ENCODE peak calls at places on chromosome 11, in four cellular contexts. S is suprapubic skin, K is sigmoid colon, H is GM12891. B is an unnamed sample.
A peak's percentile ranks its signal among the peaks of the same experiment; 100 is the strongest.

GRCh38 chr11:119168471-119169271 is at the start of gene NLRX1:
- DNase-seq in S (peak; percentile 92), K (peak; percentile 93), H (peak; percentile 97), B (peak; percentile 94)

GRCh38 chr11:112837162-112837826 is 123.9 kb upstream of the NCAM1 start:
- DNase-seq in S (no peak), K (no peak), H (no peak), B (peak; percentile 6)

GRCh38 chr11:84899134-84899533 is 728.0 kb downstream of the DLG2 start:
- DNase-seq in S (no peak), K (no peak), H (no peak), B (no peak)

GRCh38 chr11:64789331-64790204 is 11.2 kb upstream of the SF1 start:
- DNase-seq in S (no peak), K (peak; percentile 64), H (no peak), B (peak; percentile 39)

GRCh38 chr11:1195690-1196515 is 27.0 kb upstream of the MUC5B start:
- DNase-seq in S (peak; percentile 70), K (peak; percentile 58), H (no peak), B (peak; percentile 81)

GRCh38 chr11:125314264-125315087 is 149.9 kb downstream of the PKNOX2 start:
- DNase-seq in S (no peak), K (no peak), H (no peak), B (no peak)

GRCh38 chr11:71323876-71324526 is 71.6 kb upstream of the SHANK2 start:
- DNase-seq in S (peak; percentile 67), K (peak; percentile 42), H (no peak), B (no peak)

GRCh38 chr11:61783717-61784505 is 8.5 kb downstream of the TMEM258 start:
- DNase-seq in S (no peak), K (no peak), H (no peak), B (peak; percentile 55)

GRCh38 chr11:122756417-122756816 is 81.9 kb upstream of the CRTAM start:
- DNase-seq in S (no peak), K (peak; percentile 69), H (peak; percentile 62), B (peak; percentile 74)

GRCh38 chr11:122976734-122977454 is 4.7 kb downstream of the BSX start:
- DNase-seq in S (no peak), K (no peak), H (no peak), B (no peak)

GRCh38 chr11:24734742-24735141 is 237.9 kb downstream of the LUZP2 start:
- DNase-seq in S (no peak), K (no peak), H (no peak), B (no peak)

GRCh38 chr11:115892016-115892415 is 387.8 kb upstream of the CADM1 start:
- DNase-seq in S (no peak), K (no peak), H (no peak), B (no peak)

GRCh38 chr11:122100222-122101080 is 15.6 kb downstream of the BLID start:
- DNase-seq in S (peak; percentile 82), K (peak; percentile 88), H (no peak), B (peak; percentile 51)

GRCh38 chr11:44784438-44784760 is 57.6 kb downstream of the TSPAN18 start:
- DNase-seq in S (no peak), K (peak; percentile 35), H (no peak), B (no peak)

GRCh38 chr11:114953039-114953438 is 274.7 kb downstream of the NXPE2 start:
- DNase-seq in S (no peak), K (no peak), H (no peak), B (no peak)

GRCh38 chr11:27423125-27423524 is 49.5 kb downstream of the LGR4 start:
- DNase-seq in S (peak; percentile 83), K (peak; percentile 75), H (no peak), B (no peak)

GRCh38 chr11:68380786-68381622 is 68.6 kb downstream of the LRP5 start:
- DNase-seq in S (no peak), K (peak; percentile 81), H (no peak), B (peak; percentile 75)

GRCh38 chr11:6219359-6219758 is 14.0 kb downstream of the C11orf42 start:
- DNase-seq in S (no peak), K (no peak), H (no peak), B (no peak)

GRCh38 chr11:111982019-111982464 is 43.2 kb upstream of the DLAT start:
- DNase-seq in S (no peak), K (no peak), H (peak; percentile 51), B (peak; percentile 86)

GRCh38 chr11:61297741-61298140 is 2.6 kb upstream of the VWCE start:
- DNase-seq in S (no peak), K (peak; percentile 78), H (no peak), B (no peak)

GRCh38 chr11:90218606-90219005 is 4.2 kb downstream of the CHORDC1 start:
- DNase-seq in S (no peak), K (no peak), H (no peak), B (peak; percentile 27)

GRCh38 chr11:123460006-123460700 is 30.1 kb downstream of the GRAMD1B start:
- DNase-seq in S (no peak), K (no peak), H (no peak), B (no peak)

GRCh38 chr11:121741954-121742361 is 289.2 kb upstream of the SORL1-AS1 start:
- DNase-seq in S (no peak), K (peak; percentile 94), H (no peak), B (no peak)

GRCh38 chr11:36372101-36372767 is 76.1 kb downstream of the PRR5L start:
- DNase-seq in S (no peak), K (no peak), H (no peak), B (no peak)

GRCh38 chr11:32032478-32032877 is 58.4 kb upstream of the RCN1 start:
- DNase-seq in S (no peak), K (no peak), H (no peak), B (no peak)

GRCh38 chr11:9825895-9826294 is 162.0 kb downstream of the SWAP70 start:
- DNase-seq in S (no peak), K (no peak), H (no peak), B (no peak)

GRCh38 chr11:9823439-9823838 is 159.6 kb downstream of the SWAP70 start:
- DNase-seq in S (no peak), K (no peak), H (no peak), B (no peak)

GRCh38 chr11:9825315-9825714 is 161.4 kb downstream of the SWAP70 start:
- DNase-seq in S (no peak), K (no peak), H (no peak), B (no peak)

GRCh38 chr11:9826390-9826789 is 162.5 kb downstream of the SWAP70 start:
- DNase-seq in S (no peak), K (no peak), H (no peak), B (no peak)

DNA sequence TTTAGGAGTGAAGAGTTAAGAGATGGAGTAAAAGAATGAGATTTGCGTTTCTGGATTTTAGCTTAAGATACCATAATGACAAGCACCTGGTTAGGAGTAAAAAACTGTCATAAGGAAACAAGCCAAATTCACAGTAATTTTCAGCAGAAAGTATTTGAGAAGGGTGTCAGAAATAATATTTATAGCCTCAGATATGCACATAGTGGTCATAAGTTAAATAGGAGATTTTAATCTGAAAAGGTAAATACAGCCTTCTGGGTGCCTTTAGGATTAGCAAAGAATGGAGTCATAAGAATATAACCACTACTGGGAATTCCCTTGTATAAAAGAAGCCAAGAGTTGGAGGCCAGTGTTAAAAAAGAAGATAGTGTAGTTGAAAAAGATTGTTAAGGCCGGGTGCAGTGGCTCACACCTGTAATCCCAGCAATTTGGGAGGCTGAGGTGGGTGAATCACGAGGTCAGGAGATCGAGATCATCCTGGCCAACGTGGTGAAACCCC is 160.1 kb downstream of the SWAP70 start:
- DNase-seq in S (no peak), K (no peak), H (no peak), B (no peak)
- TF ChIP-seq POLR2AphosphoS5 in S (no peak), K (no peak), H (no peak), B (no peak)

DNA sequence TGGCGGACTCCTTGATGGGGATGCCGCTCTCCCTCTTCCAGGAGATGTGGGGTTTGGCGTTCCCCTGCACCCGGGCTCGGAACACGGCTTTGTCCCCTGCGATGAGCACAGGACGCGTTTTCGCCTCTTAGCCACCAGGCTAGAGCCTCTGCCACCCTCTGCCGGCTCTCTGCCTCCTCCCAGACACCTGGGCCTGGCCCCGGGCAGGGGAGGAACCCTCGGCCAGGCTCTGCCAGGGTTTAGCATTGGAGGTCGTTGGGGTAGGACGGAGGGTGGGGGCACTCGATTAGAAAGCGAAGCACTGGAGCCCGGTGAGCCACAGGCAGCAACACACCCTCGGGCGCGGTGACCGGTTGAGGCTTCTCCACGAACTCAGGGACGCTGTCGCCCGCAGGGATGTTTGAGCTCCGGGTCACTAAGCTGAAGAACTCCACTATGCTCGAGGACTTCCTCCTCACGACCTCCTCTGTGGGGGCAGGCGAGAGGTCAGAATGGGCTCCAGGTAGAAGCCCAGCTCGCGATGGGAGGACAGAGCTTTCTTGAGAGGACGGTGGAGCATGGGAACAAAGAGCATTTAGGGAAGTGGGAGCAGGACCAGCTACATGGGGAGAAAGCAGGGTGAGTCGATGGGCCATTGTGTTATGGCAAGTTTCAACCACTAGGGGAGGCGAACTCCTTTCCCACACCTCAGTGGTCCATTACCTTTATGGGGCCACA is 4.3 kb downstream of the IGSF22 start:
- DNase-seq in S (no peak), K (no peak), H (peak; percentile 61), B (peak; percentile 84)
- TF ChIP-seq POLR2AphosphoS5 in S (no peak), K (no peak), H (no peak), B (no peak)

GRCh38 chr11:46121724-46122477 is 647 bp upstream of the PHF21A start:
- DNase-seq in S (peak; percentile 88), K (peak; percentile 91), H (no peak), B (peak; percentile 84)

GRCh38 chr11:46120361-46120710 is 918 bp downstream of the PHF21A start:
- DNase-seq in S (no peak), K (peak; percentile 65), H (no peak), B (peak; percentile 87)

GRCh38 chr11:46119352-46120216 is 1.7 kb downstream of the PHF21A start:
- DNase-seq in S (no peak), K (peak; percentile 73), H (no peak), B (peak; percentile 87)

GRCh38 chr11:46121328-46121723 is at the start of gene PHF21A:
- DNase-seq in S (peak; percentile 89), K (peak; percentile 95), H (peak; percentile 74), B (peak; percentile 98)

GRCh38 chr11:46120711-46121327 is 435 bp downstream of the PHF21A start:
- DNase-seq in S (no peak), K (peak; percentile 80), H (no peak), B (no peak)
- TF ChIP-seq POLR2AphosphoS5 in S (no peak), K (peak; percentile 14), H (no peak), B (peak; percentile 5)

GRCh38 chr11:46916251-46916650 is 2.1 kb downstream of the LRP4 start:
- DNase-seq in S (no peak), K (no peak), H (no peak), B (no peak)

GRCh38 chr11:46914363-46914762 is 4.0 kb downstream of the LRP4 start:
- DNase-seq in S (no peak), K (no peak), H (no peak), B (no peak)

GRCh38 chr11:46913484-46913883 is 4.9 kb downstream of the LRP4 start:
- DNase-seq in S (no peak), K (no peak), H (no peak), B (no peak)

GRCh38 chr11:46914910-46915309 is 3.4 kb downstream of the LRP4 start:
- DNase-seq in S (no peak), K (no peak), H (no peak), B (no peak)

DNA sequence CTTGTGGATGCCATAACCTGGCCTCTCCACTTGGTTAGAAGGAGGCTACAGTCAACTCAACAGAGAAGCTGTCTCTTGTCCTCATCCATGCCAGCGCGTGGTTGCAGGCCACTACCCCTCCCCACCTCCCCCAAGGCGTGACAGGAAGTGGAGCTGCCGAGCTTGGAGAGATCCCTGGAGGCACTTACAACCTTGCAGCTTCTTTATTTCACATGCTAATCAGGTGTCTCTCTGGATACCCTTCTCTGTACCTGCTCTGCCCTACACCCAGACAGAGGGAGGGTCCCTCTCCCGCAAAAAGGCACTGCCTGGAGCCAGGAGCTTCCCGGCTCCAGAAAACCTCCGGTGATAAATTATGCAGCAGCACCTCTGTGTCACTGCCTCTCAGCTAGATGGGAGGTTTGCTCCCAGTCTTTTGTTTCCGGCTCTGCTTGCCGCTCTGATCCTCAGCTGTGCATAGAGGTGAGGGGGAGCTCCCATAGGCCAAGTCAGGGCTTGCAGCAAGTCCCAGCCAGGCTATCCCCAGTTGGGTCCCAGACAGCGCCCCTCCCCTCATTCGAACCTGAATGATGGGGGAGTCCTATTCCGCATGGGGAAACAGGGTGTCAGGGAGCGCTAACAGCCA is 5.7 kb downstream of the LRP4 start:
- DNase-seq in S (no peak), K (no peak), H (no peak), B (no peak)
- TF ChIP-seq POLR2AphosphoS5 in S (no peak), K (no peak), H (no peak), B (no peak)

B was measured in upper lobe of left lung.